ENCODE peak calls at places on chromosome 4, in ten cellular contexts. K is ovary; P is neural crest cell; F is CD8-positive, alpha-beta T cell; Y is RWPE1; Q is MM.1S; U is A549; J is heart left ventricle; E is suprapubic skin; B is cardiac muscle cell. Z is an unnamed sample.

GRCh38 chr4:39820186-39820585 is 122.2 kb downstream of the UBE2K start:
- DNase-seq in K (no peak), P (no peak), F (no peak), Y (no peak), Q (no peak), U (no peak), J (no peak), E (peak; percentile 6), B (no peak), Z (no peak)

GRCh38 chr4:143085644-143086043 is 99.1 kb upstream of the USP38 start:
- DNase-seq in K (no peak), P (no peak), F (no peak), Y (no peak), Q (no peak), U (no peak), J (no peak), E (no peak), B (no peak), Z (no peak)

GRCh38 chr4:136495076-136495475 is 1037.2 kb downstream of the PCDH18 start:
- DNase-seq in K (no peak), P (no peak), F (no peak), Y (no peak), Q (no peak), U (no peak), J (no peak), E (no peak), B (no peak), Z (no peak)

GRCh38 chr4:56870927-56871326 is 36.8 kb upstream of the REST start:
- DNase-seq in K (no peak), P (no peak), F (no peak), Y (no peak), Q (no peak), U (no peak), J (no peak), E (no peak), B (peak; percentile 52), Z (no peak)

GRCh38 chr4:77801260-77801608 is 17.9 kb downstream of the CNOT6L start:
- DNase-seq in K (no peak), P (no peak), F (no peak), Y (no peak), Q (no peak), U (no peak), J (no peak), E (no peak), B (no peak), Z (no peak)

GRCh38 chr4:142781114-142781513 is 65.0 kb downstream of the INPP4B start:
- DNase-seq in K (no peak), P (no peak), F (no peak), Y (no peak), Q (no peak), U (no peak), J (no peak), E (no peak), B (no peak), Z (no peak)

GRCh38 chr4:156949373-156949814 is 22.2 kb downstream of the PDGFC start:
- DNase-seq in K (no peak), P (no peak), F (no peak), Y (peak; percentile 62), Q (no peak), U (peak; percentile 83), J (no peak), E (no peak), B (peak; percentile 79), Z (no peak)

GRCh38 chr4:177163532-177163931 is 146.1 kb upstream of the NEIL3 start:
- DNase-seq in K (no peak), P (no peak), F (no peak), Y (no peak), Q (no peak), U (no peak), J (no peak), E (no peak), B (no peak), Z (no peak)

GRCh38 chr4:136812100-136812880 is 720.0 kb downstream of the PCDH18 start:
- DNase-seq in K (no peak), P (no peak), F (no peak), Y (no peak), Q (no peak), U (no peak), J (no peak), E (no peak), B (no peak), Z (no peak)

GRCh38 chr4:10893417-10893816 is 208.8 kb upstream of the CLNK start:
- DNase-seq in K (no peak), P (no peak), F (no peak), Y (no peak), Q (no peak), U (no peak), J (no peak), E (no peak), B (peak; percentile 8), Z (peak; percentile 31)

GRCh38 chr4:86092684-86093083 is 267.2 kb downstream of the MAPK10 start:
- DNase-seq in K (no peak), P (no peak), F (no peak), Y (peak; percentile 44), Q (no peak), U (peak; percentile 63), J (no peak), E (no peak), B (peak; percentile 79), Z (no peak)

DNA sequence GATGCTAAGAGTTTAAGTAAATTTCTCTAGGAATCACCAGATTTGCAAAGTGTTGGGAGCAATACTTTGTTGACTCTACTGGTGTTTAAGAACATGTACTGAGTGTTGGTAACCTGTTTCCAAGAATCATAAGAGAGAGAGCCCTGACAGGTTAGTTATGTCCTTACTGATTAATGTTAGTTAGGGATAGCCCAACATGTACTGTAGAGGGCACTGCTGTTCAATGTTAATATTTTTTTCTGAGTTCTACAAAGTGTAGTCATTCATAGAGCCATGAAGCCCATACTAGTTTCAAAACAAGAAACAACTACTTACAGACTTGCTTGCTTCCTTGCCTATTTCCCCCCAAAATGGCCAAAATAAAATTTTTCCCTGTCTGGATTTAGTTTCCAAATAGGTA is 11.9 kb downstream of the TMPRSS11D start:
- DNase-seq in K (no peak), P (no peak), F (no peak), Y (peak; percentile 43), Q (peak; percentile 49), U (peak; percentile 25), J (no peak), E (no peak), B (peak; percentile 69), Z (peak; percentile 45)
- TF ChIP-seq CTCF in K (no peak), P (peak; percentile 64), F (no peak), Y (peak; percentile 57), Q (peak; percentile 51), U (peak; percentile 28), J (no peak), E (no peak), B (peak; percentile 61), Z (peak; percentile 36)

GRCh38 chr4:140971077-140971792 is 162.0 kb downstream of the RNF150 start:
- DNase-seq in K (no peak), P (no peak), F (no peak), Y (no peak), Q (no peak), U (no peak), J (no peak), E (no peak), B (no peak), Z (no peak)

GRCh38 chr4:140969296-140969695 is 164.0 kb downstream of the RNF150 start:
- DNase-seq in K (no peak), P (no peak), F (no peak), Y (no peak), Q (no peak), U (no peak), J (no peak), E (no peak), B (no peak), Z (no peak)

GRCh38 chr4:140963883-140964282 is 169.4 kb downstream of the RNF150 start:
- DNase-seq in K (no peak), P (no peak), F (no peak), Y (no peak), Q (no peak), U (no peak), J (no peak), E (no peak), B (no peak), Z (no peak)

DNA sequence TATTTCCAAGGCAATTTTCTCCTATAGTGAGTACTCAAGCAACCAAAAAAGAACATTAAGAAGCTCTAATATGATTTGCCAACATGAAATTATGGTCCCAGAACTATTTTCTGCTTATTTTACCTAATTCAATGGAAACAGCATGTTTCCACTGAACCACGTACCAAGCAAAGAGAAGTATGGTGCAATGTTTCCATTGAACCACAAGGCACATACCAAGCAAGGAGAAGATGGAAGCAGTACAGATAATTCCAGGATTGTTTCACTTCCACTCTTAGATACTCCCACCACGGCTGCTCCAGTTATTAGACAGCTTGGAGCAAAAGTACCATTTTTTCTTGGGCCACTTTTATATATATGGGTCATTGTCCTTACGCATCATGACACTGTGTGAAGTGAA is 164.9 kb downstream of the RNF150 start:
- DNase-seq in K (no peak), P (no peak), F (no peak), Y (no peak), Q (no peak), U (no peak), J (no peak), E (no peak), B (peak; percentile 18), Z (no peak)
- TF ChIP-seq CTCF in K (no peak), P (no peak), F (no peak), Y (no peak), Q (no peak), U (no peak), J (no peak), E (no peak), B (no peak), Z (no peak)

DNA sequence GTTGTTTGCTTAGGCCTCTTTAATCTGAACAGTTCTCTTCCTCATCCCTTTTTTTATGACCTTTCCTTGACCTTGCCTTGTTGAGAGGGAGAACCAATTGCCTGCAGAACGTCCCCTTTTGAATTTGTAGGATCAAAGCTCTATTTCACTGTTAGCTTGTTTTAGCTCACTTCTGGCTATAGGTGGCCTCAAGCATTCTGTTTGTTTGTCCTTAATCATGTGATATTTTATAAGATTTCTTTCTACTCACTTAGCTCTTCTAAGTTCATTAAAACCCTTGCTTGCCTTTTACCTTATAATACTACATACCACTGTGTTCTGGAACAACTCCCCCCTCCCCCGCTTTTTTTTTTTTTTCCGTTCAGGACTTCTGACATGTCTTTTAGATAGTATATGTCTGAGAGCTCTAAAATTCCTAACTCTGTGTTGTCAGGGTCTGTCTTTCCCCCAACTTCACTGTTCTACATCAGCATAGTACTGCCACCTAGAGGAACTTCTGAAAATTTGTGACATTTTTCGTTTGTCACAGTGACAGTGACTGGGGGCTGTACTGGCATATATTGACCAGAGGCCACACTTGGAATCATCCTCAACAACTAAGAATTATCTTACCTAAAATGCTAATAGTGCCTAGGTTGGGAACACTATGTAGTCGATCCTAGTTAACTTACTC is 128.5 kb downstream of the LARP7 start:
- DNase-seq in K (no peak), P (no peak), F (no peak), Y (no peak), Q (peak; percentile 46), U (peak; percentile 36), J (no peak), E (no peak), B (peak; percentile 41), Z (peak; percentile 52)
- TF ChIP-seq CTCF in K (no peak), P (peak; percentile 70), F (peak; percentile 42), Y (peak; percentile 55), Q (peak; percentile 61), U (peak; percentile 49), J (peak; percentile 43), E (no peak), B (peak; percentile 60), Z (peak; percentile 57)

DNA sequence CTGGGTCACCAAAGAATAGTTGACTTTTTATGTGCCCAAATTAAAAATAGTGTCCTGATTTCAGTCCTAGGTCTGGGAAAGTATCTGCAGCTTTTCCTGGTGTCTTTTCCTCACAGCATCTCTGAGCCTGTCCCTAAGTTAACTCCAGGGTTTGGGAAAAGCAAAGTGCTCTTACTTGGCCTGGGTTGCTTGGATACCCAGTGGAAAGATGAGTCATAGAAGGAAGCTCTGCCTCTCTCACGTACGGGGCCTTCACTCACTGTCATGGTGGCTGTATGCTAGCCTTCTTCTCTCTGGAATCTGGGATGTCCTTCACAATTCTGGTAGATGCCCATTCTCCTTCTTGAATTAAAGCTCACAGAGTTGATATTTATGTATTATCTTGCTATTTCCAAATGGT is 607.3 kb downstream of the ANKRD50 start:
- DNase-seq in K (no peak), P (no peak), F (no peak), Y (peak; percentile 8), Q (no peak), U (no peak), J (no peak), E (no peak), B (peak; percentile 27), Z (no peak)
- TF ChIP-seq CTCF in K (no peak), P (no peak), F (no peak), Y (no peak), Q (no peak), U (no peak), J (no peak), E (no peak), B (no peak), Z (no peak)